ENCODE peak calls at places on chromosomes 12 and 14, in five cellular contexts. F is HAP-1, J is MM.1S, M is OCI-LY7, X is esophagus muscularis mucosa. T is an unnamed sample.

GRCh38 chr12:132178801-132179401 is 34.6 kb downstream of the NOC4L start:
- DNase-seq in F (no peak), J (no peak), M (no peak), X (no peak), T (peak)

GRCh38 chr12:93273834-93274705 is 103.7 kb upstream of the NUDT4 start:
- DNase-seq in F (no peak), J (no peak), M (no peak), X (no peak), T (no peak)

GRCh38 chr12:49907352-49907751 is 3.7 kb upstream of the FAIM2 start:
- DNase-seq in F (no peak), J (no peak), M (no peak), X (no peak), T (no peak)

GRCh38 chr14:77305696-77306095 is 15.0 kb downstream of the POMT2 start:
- DNase-seq in F (no peak), J (no peak), M (no peak), X (no peak), T (no peak)

GRCh38 chr14:68959035-68959434 is 20.1 kb downstream of the ACTN1 start:
- DNase-seq in F (no peak), J (no peak), M (no peak), X (no peak), T (no peak)

GRCh38 chr12:74365178-74365964 is 172.3 kb upstream of the ATXN7L3B start:
- DNase-seq in F (peak), J (peak), M (peak), X (no peak), T (no peak)

GRCh38 chr14:89085154-89086059 is 261.0 kb downstream of the TTC8 start:
- DNase-seq in F (no peak), J (no peak), M (no peak), X (no peak), T (peak)

GRCh38 chr12:45962553-45963325 is 27.6 kb downstream of the SCAF11 start:
- DNase-seq in F (no peak), J (no peak), M (no peak), X (no peak), T (no peak)

GRCh38 chr12:59834659-59835474 is 239.0 kb downstream of the SLC16A7 start:
- DNase-seq in F (peak), J (no peak), M (peak), X (no peak), T (no peak)

GRCh38 chr12:120712654-120713053 is 2.4 kb downstream of the UNC119B start:
- DNase-seq in F (no peak), J (no peak), M (no peak), X (no peak), T (no peak)

GRCh38 chr12:96238336-96239031 is 44.3 kb downstream of the ELK3 start:
- DNase-seq in F (no peak), J (no peak), M (no peak), X (no peak), T (peak)

GRCh38 chr12:69570545-69571399 is 14.5 kb upstream of the CCT2 start:
- DNase-seq in F (peak), J (peak), M (peak), X (no peak), T (peak)

GRCh38 chr14:100979780-100980179 is 76.3 kb upstream of the RTL1 start:
- DNase-seq in F (no peak), J (no peak), M (no peak), X (no peak), T (no peak)

GRCh38 chr12:20523658-20524057 is 155.3 kb downstream of the PDE3A start:
- DNase-seq in F (no peak), J (no peak), M (no peak), X (no peak), T (no peak)

GRCh38 chr12:54292083-54292930 is 8.5 kb downstream of the NFE2 start:
- DNase-seq in F (no peak), J (no peak), M (no peak), X (no peak), T (no peak)

GRCh38 chr14:93520053-93520607 is 89.4 kb downstream of the UNC79 start:
- DNase-seq in F (no peak), J (no peak), M (peak), X (no peak), T (no peak)

GRCh38 chr14:106436310-106436905 is 910.0 kb downstream of the TMEM121 start:
- DNase-seq in F (peak), J (peak), M (peak), X (no peak), T (no peak)

GRCh38 chr12:34401659-34402227 is 379.4 kb downstream of the ALG10 start:
- DNase-seq in F (peak), J (no peak), M (no peak), X (peak), T (peak)

GRCh38 chr12:79842630-79843029 is 92.3 kb downstream of the PPP1R12A start:
- DNase-seq in F (no peak), J (no peak), M (no peak), X (no peak), T (no peak)

GRCh38 chr14:99982449-99983250 is 82.6 kb upstream of the EVL start:
- DNase-seq in F (peak), J (peak), M (peak), X (no peak), T (peak)

GRCh38 chr12:12392428-12392827 is 35.5 kb downstream of the BORCS5 start:
- DNase-seq in F (no peak), J (no peak), M (no peak), X (no peak), T (no peak)

GRCh38 chr14:61491224-61491623 is 169.8 kb downstream of the PRKCH start:
- DNase-seq in F (no peak), J (no peak), M (no peak), X (no peak), T (no peak)

GRCh38 chr14:99853206-99853605 is 60.0 kb downstream of the EML1 start:
- DNase-seq in F (no peak), J (no peak), M (no peak), X (no peak), T (peak)

GRCh38 chr12:125133616-125134015 is 68.4 kb downstream of the AACS start:
- DNase-seq in F (no peak), J (no peak), M (no peak), X (no peak), T (no peak)

GRCh38 chr14:74503256-74503972 is 9.8 kb downstream of the ISCA2 start:
- DNase-seq in F (no peak), J (no peak), M (no peak), X (no peak), T (peak)

GRCh38 chr14:74501135-74501614 is 7.6 kb downstream of the ISCA2 start:
- DNase-seq in F (peak), J (no peak), M (peak), X (no peak), T (peak)

GRCh38 chr14:74502236-74503019 is 8.9 kb downstream of the ISCA2 start:
- DNase-seq in F (peak), J (peak), M (peak), X (no peak), T (peak)

GRCh38 chr14:74501691-74502090 is 8.1 kb downstream of the ISCA2 start:
- DNase-seq in F (no peak), J (no peak), M (no peak), X (no peak), T (no peak)

DNA sequence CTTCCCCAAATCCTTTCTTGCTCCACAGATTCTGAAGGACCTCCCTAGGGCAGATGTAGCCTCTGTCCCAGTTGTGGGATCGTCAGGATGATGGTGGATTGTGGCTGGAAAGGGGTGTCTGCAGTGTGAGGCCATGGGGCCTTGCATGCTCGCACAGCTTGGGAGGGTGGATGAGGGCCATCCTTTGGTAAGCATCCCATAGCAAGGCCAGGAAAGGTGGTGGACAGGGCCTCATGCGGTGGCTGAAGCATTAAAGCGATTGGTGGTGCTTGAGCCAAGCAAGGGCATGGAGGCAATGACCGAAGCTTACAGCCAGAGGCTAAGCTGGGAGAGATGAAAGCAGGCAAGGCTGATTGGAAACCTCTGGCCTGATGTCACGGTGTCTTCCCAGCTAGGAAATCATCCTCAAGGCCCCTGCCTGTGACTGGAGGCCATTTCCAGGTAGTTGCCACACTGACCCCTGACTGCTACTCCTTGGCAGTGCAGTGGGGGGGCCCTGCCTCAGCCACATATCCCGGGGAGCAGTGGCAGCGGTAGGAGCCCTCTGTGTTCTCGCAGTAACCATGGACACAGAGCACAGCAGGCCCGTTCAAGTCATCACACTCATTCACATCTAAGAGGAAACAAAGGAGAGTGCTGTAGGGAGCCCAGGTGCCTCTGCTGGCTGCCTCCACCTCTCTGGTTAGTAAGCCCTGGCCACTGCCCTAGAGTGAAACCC is 7.0 kb downstream of the ISCA2 start:
- DNase-seq in F (no peak), J (no peak), M (no peak), X (no peak), T (peak)
- H3K4me3 ChIP-seq in F (no peak), J (no peak), M (no peak), X (no peak), T (no peak)

DNA sequence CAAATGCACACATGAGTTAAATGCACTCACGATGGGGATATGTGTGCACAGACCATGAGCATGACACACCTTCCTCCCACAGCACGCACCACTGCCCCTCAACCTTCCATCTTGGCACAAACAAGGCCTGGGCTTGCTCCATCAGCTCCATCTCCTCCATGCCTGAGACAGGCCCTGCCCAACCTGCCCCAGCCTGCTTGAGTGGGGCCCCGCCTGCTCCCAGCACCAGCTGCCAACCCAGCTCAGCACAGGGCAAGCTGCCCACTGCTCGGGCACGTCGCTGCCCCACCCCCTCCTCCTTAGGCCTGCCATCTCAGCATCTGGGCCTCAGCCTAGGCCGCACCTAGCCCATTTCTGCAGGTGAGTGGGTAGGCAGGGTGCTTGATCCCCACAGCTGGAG is 27.6 kb upstream of the KRT78 start:
- DNase-seq in F (no peak), J (no peak), M (no peak), X (no peak), T (no peak)
- H3K4me3 ChIP-seq in F (no peak), J (no peak), M (no peak), X (no peak), T (no peak)

GRCh38 chr14:23537351-23538048 is 14.1 kb downstream of the ZFHX2 start:
- DNase-seq in F (no peak), J (no peak), M (peak), X (no peak), T (no peak)
- H3K4me3 ChIP-seq in F (no peak), J (no peak), M (no peak), X (no peak), T (no peak)

DNA sequence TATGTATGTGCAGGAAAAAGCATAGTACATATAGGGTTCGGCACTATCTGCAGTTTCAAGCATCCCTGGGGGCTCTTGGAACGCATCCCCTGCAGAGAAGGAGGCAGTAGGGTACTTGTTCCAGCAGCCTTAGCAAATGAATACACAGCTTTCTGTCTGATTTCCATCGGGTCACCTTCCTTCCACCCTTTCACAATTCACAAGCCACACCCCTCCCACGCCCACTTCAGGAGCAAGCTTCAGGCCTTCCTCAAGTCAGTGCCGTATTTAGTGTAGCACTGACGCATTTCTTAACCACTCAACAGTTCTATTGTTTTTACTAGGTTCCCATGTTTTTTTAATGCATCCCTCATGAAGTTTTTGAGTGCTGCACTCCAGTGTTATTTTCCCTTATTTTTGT is 64.2 kb downstream of the CLMN start:
- DNase-seq in F (peak), J (peak), M (peak), X (no peak), T (no peak)
- H3K4me3 ChIP-seq in F (no peak), J (peak), M (peak), X (no peak), T (no peak)

DNA sequence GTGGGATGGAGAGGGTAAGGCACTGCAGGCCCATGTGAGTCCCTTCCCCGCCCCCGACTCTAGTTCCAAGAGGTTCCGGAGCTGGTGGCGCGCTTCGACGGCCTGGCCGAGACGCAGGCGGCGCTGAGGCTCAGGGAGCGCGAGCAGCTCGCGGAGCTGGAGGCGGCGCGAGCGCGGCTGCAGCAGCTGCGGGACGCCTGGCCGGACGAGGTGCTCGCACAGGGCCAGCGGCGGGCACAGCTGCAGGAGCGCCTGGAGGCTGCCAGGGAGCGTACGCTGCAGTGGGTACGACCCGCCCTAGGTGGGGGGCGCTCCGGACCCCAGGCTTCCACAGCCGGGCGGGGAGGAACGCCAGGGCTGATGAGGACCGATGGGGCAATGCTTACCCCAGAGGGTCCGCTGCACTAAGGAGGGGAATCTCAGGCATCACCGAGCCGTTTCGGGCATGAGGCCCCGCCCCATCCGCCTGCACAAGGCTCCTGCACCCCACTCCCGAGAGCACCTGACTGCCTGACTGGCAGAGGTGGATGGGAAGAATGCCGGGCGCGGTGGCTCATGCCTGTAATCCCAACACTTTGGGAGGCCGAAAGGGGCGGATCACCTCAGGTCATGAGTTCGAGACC is 4.9 kb downstream of the CFAP73 start:
- DNase-seq in F (no peak), J (peak), M (peak), X (no peak), T (no peak)
- H3K4me3 ChIP-seq in F (no peak), J (peak), M (peak), X (peak), T (no peak)

GRCh38 chr14:63896278-63896720 is 43.5 kb downstream of the SYNE2 start:
- DNase-seq in F (peak), J (no peak), M (no peak), X (no peak), T (peak)
- H3K4me3 ChIP-seq in F (no peak), J (no peak), M (no peak), X (no peak), T (no peak)